ENCODE peak calls at places on chromosome 13, in six cellular contexts. Z is cardiac fibroblast, S is BJ, U is cardiac muscle cell, L is fibroblast of the conjunctiva, T is amygdala. X is an unnamed sample.

GRCh38 chr13:50403311-50403710 is 388.1 kb downstream of the KCNRG start:
- DNase-seq in T (no peak), S (no peak), U (no peak), L (no peak), Z (no peak), X (no peak)

GRCh38 chr13:36067619-36068456 is 63.3 kb downstream of the DCLK1 start:
- DNase-seq in Z (no peak), L (no peak), S (peak), U (no peak), T (no peak), X (no peak)

GRCh38 chr13:80753951-80754350 is 413.0 kb upstream of the SPRY2 start:
- DNase-seq in L (peak), S (no peak), Z (no peak), T (no peak), U (no peak), X (no peak)

GRCh38 chr13:113758651-113759524 is at the start of gene TMEM255B:
- DNase-seq in T (peak), S (no peak), L (no peak), U (peak), Z (peak), X (no peak)

GRCh38 chr13:97266328-97266727 is 44.2 kb downstream of the MBNL2 start:
- DNase-seq in L (no peak), U (no peak), S (no peak), T (no peak), Z (no peak), X (no peak)

GRCh38 chr13:51249254-51249653 is 27.1 kb downstream of the FAM124A start:
- DNase-seq in Z (no peak), L (no peak), T (no peak), S (no peak), U (no peak), X (no peak)

GRCh38 chr13:37194428-37194861 is 89.0 kb upstream of the CSNK1A1L start:
- DNase-seq in Z (peak), U (peak), T (no peak), L (peak), S (no peak), X (peak)

GRCh38 chr13:36431204-36432105 is 840 bp upstream of the CCNA1 start:
- DNase-seq in Z (no peak), T (no peak), U (no peak), S (no peak), L (no peak), X (no peak)

GRCh38 chr13:66665991-66666390 is 564.1 kb downstream of the PCDH9 start:
- DNase-seq in L (peak), U (peak), S (peak), T (peak), Z (peak), X (peak)

GRCh38 chr13:31956944-31957644 is 74.5 kb upstream of the FRY start:
- DNase-seq in Z (no peak), U (no peak), T (no peak), L (peak), S (no peak), X (no peak)

GRCh38 chr13:76936736-76937135 is 11.6 kb upstream of the ACOD1 start:
- DNase-seq in L (no peak), U (no peak), T (no peak), S (no peak), Z (no peak), X (no peak)

GRCh38 chr13:99145461-99145860 is 55.2 kb upstream of the UBAC2 start:
- DNase-seq in Z (no peak), U (no peak), T (no peak), S (no peak), L (no peak), X (no peak)

GRCh38 chr13:97567510-97568243 is 133.7 kb downstream of the RAP2A start:
- DNase-seq in S (no peak), Z (peak), L (no peak), U (peak), T (no peak), X (no peak)

GRCh38 chr13:102799544-102800144 is 725 bp downstream of the BIVM start:
- DNase-seq in S (no peak), Z (no peak), T (peak), U (no peak), L (no peak), X (no peak)

GRCh38 chr13:89375839-89376238 is 1704.7 kb downstream of the SLITRK5 start:
- DNase-seq in U (peak), S (no peak), Z (peak), T (no peak), L (peak), X (no peak)

GRCh38 chr13:98643479-98643878 is 66.6 kb upstream of the STK24 start:
- DNase-seq in S (no peak), U (no peak), T (no peak), L (no peak), Z (no peak), X (no peak)

GRCh38 chr13:27450921-27451461 is 627 bp upstream of the MTIF3 start:
- DNase-seq in U (peak), Z (peak), L (no peak), T (no peak), S (peak), X (no peak)

GRCh38 chr13:111262281-111262680 is 58.2 kb upstream of the TEX29 start:
- DNase-seq in T (no peak), L (no peak), U (no peak), S (no peak), Z (no peak), X (no peak)

GRCh38 chr13:107600986-107601385 is 614.4 kb downstream of the LIG4 start:
- DNase-seq in S (no peak), Z (no peak), U (peak), L (no peak), T (no peak), X (no peak)

GRCh38 chr13:77028202-77028601 is 1.2 kb upstream of the FBXL3 start:
- DNase-seq in T (no peak), Z (peak), U (peak), L (no peak), S (no peak), X (no peak)

GRCh38 chr13:50969691-50970090 is 60.1 kb downstream of the RNASEH2B start:
- DNase-seq in L (no peak), Z (peak), U (peak), T (no peak), S (no peak), X (no peak)

GRCh38 chr13:45047394-45048328 is 58.3 kb downstream of the GPALPP1 start:
- DNase-seq in U (peak), L (peak), T (peak), S (no peak), Z (peak), X (peak)

GRCh38 chr13:106318941-106319411 is 216.5 kb downstream of the EFNB2 start:
- DNase-seq in U (peak), S (peak), T (no peak), Z (peak), L (peak), X (peak)

GRCh38 chr13:67119481-67119883 is 110.7 kb downstream of the PCDH9 start:
- DNase-seq in Z (peak), T (no peak), L (peak), S (peak), U (peak), X (peak)

GRCh38 chr13:113667771-113668490 is 912 bp downstream of the GRK1 start:
- DNase-seq in L (no peak), Z (no peak), U (no peak), T (no peak), S (no peak), X (no peak)

GRCh38 chr13:70732611-70733010 is 624.4 kb upstream of the KLHL1 start:
- DNase-seq in S (no peak), Z (no peak), T (no peak), U (no peak), L (no peak), X (no peak)

GRCh38 chr13:30832845-30833332 is 73.2 kb upstream of the MEDAG start:
- DNase-seq in L (no peak), S (no peak), Z (peak), U (peak), T (no peak), X (no peak)

GRCh38 chr13:37701972-37702371 is 103.4 kb upstream of the POSTN start:
- DNase-seq in U (peak), Z (peak), S (peak), L (peak), T (no peak), X (peak)